ENCODE peak calls at places on chromosomes 16 and 17, in six cellular contexts. Q is neural crest cell, I is activated T-cell treated with anti-CD3 and anti-CD28 coated beads for 4 hours, L is GM13977, U is Kasumi-1, P is esophagus squamous epithelium. X is an unnamed sample.

GRCh38 chr16:81696136-81696958 is 82.7 kb upstream of the PLCG2 start:
- DNase-seq in P (no peak), U (no peak), L (no peak), Q (no peak), I (no peak), X (no peak)

GRCh38 chr16:55125818-55126385 is 195.2 kb downstream of the IRX5 start:
- DNase-seq in I (no peak), L (no peak), P (no peak), U (no peak), Q (no peak), X (no peak)

GRCh38 chr17:50184611-50185398 is 16.6 kb downstream of the COL1A1 start:
- DNase-seq in Q (no peak), U (peak; percentile 18), I (no peak), P (no peak), L (no peak), X (no peak)

GRCh38 chr16:17657037-17657436 is 186.3 kb upstream of the XYLT1 start:
- DNase-seq in U (no peak), P (no peak), I (no peak), Q (no peak), L (no peak), X (no peak)

GRCh38 chr16:2532494-2533141 is 1.4 kb upstream of the CEMP1 start:
- DNase-seq in Q (no peak), P (no peak), L (peak; percentile 75), I (no peak), U (no peak), X (no peak)

GRCh38 chr16:56245197-56245596 is 53.9 kb downstream of the GNAO1 start:
- DNase-seq in I (no peak), P (no peak), U (no peak), L (no peak), Q (no peak), X (no peak)

GRCh38 chr17:17535957-17536356 is 39.8 kb upstream of the RASD1 start:
- DNase-seq in Q (no peak), I (no peak), U (no peak), P (no peak), L (no peak), X (no peak)

GRCh38 chr16:57000271-57001025 is 11.1 kb downstream of the NLRC5 start:
- DNase-seq in Q (no peak), L (no peak), P (no peak), I (no peak), U (no peak), X (no peak)

GRCh38 chr16:77986021-77986420 is 36.3 kb upstream of the CLEC3A start:
- DNase-seq in Q (no peak), U (no peak), I (no peak), L (no peak), P (no peak), X (no peak)